ENCODE peak calls at places on chromosomes 16 and 17, in ten cellular contexts. H is GM12878, J is COLO829, W is prostate gland, O is AG08395, M is HFF-Myc, E is T-helper 17 cell, P is GM12865, U is bronchial epithelial cell, V is AG10803. F is an unnamed sample.
A peak's percentile ranks its signal among the peaks of the same experiment; 100 is the strongest.

GRCh38 chr17:44183024-44183423 is 3.7 kb upstream of the TMUB2 start:
- DNase-seq in O (no peak), V (no peak), M (no peak), J (no peak), H (no peak), W (no peak), E (no peak), P (no peak), U (no peak), F (no peak)

GRCh38 chr17:62792122-62792800 is 15.9 kb downstream of the MARCHF10 start:
- DNase-seq in M (peak; percentile 69), V (peak; percentile 92), E (no peak), H (no peak), W (no peak), J (no peak), P (no peak), U (peak; percentile 96), O (peak; percentile 70), F (peak; percentile 81)

GRCh38 chr16:85360323-85361277 is 248.3 kb upstream of the CIBAR2 start:
- DNase-seq in P (no peak), O (no peak), M (no peak), W (peak; percentile 84), H (no peak), V (no peak), U (peak; percentile 79), E (no peak), J (no peak), F (no peak)

GRCh38 chr16:65336169-65336568 is 214.3 kb upstream of the CDH11 start:
- DNase-seq in V (peak; percentile 86), H (no peak), J (no peak), E (no peak), W (no peak), O (peak; percentile 41), U (peak; percentile 84), M (no peak), P (no peak), F (no peak)

GRCh38 chr17:41895617-41896016 is 23.1 kb downstream of the ACLY start:
- DNase-seq in E (no peak), J (no peak), M (no peak), V (peak; percentile 70), W (no peak), O (peak; percentile 22), P (no peak), H (no peak), U (no peak), F (no peak)

GRCh38 chr17:42163113-42163512 is 8.3 kb upstream of the RAB5C start:
- DNase-seq in M (no peak), H (no peak), P (peak; percentile 51), U (no peak), W (no peak), V (no peak), O (no peak), J (no peak), E (no peak), F (no peak)

GRCh38 chr16:89917773-89918452 is 749 bp upstream of the MC1R start:
- DNase-seq in E (peak; percentile 64), V (peak; percentile 90), U (peak; percentile 78), P (peak; percentile 94), M (no peak), J (peak; percentile 69), W (peak; percentile 43), O (peak; percentile 70), H (peak; percentile 73), F (no peak)

GRCh38 chr17:78186689-78187595 is at the start of the genes AFMID and TK1:
- DNase-seq in J (peak; percentile 98), M (peak; percentile 85), E (peak; percentile 68), W (peak; percentile 97), V (peak; percentile 93), H (peak; percentile 87), U (peak; percentile 88), P (peak; percentile 99), O (peak; percentile 100), F (peak; percentile 68)

GRCh38 chr16:2043980-2044451 is 3.6 kb downstream of the NTHL1 start:
- DNase-seq in P (peak; percentile 54), V (no peak), E (no peak), W (no peak), M (no peak), O (no peak), U (no peak), H (no peak), J (no peak), F (no peak)

GRCh38 chr17:49592263-49592662 is 16.6 kb downstream of the NXPH3 start:
- DNase-seq in W (no peak), U (no peak), O (no peak), M (no peak), H (no peak), V (no peak), E (no peak), J (no peak), P (no peak), F (no peak)

GRCh38 chr17:27499451-27500265 is 43.4 kb downstream of the KSR1 start:
- DNase-seq in J (no peak), V (no peak), M (no peak), H (no peak), U (no peak), E (no peak), W (no peak), P (no peak), O (no peak), F (no peak)

GRCh38 chr17:79693419-79693818 is 37.3 kb upstream of the ENPP7 start:
- DNase-seq in O (no peak), H (no peak), U (no peak), M (no peak), P (no peak), E (no peak), V (no peak), W (no peak), J (no peak), F (no peak)

GRCh38 chr16:82865412-82865811 is 238.6 kb downstream of the CDH13 start:
- DNase-seq in E (no peak), U (no peak), W (no peak), V (no peak), H (no peak), M (no peak), O (no peak), J (no peak), P (no peak), F (no peak)